ENCODE peak calls at places on chromosome 4, in six cellular contexts. P is NB4, O is fibroblast of lung, B is uterus, G is fibroblast of mammary gland, E is cardiac fibroblast. U is an unnamed sample.

GRCh38 chr4:4386296-4386735 is 586 bp upstream of the NSG1 start:
- DNase-seq in P (no peak), O (no peak), B (no peak), G (no peak), E (peak), U (no peak)

GRCh38 chr4:41696768-41697167 is 51.8 kb downstream of the PHOX2B start:
- DNase-seq in P (no peak), O (no peak), B (no peak), G (no peak), E (no peak), U (no peak)

GRCh38 chr4:116346750-116347149 is 738.6 kb downstream of the TRAM1L1 start:
- DNase-seq in P (no peak), O (no peak), B (no peak), G (no peak), E (no peak), U (no peak)

GRCh38 chr4:105348719-105349118 is 125.1 kb downstream of the PPA2 start:
- DNase-seq in P (no peak), O (no peak), B (no peak), G (no peak), E (no peak), U (no peak)

GRCh38 chr4:41360214-41360910 is 103.6 kb downstream of the UCHL1 start:
- DNase-seq in P (peak), O (peak), B (no peak), G (peak), E (peak), U (no peak)

GRCh38 chr4:17094209-17094608 is 195.8 kb upstream of the LDB2 start:
- DNase-seq in P (no peak), O (peak), B (no peak), G (no peak), E (peak), U (no peak)

GRCh38 chr4:106690487-106690886 is 321.9 kb upstream of the GIMD1 start:
- DNase-seq in P (peak), O (peak), B (no peak), G (peak), E (no peak), U (no peak)

GRCh38 chr4:169346840-169347239 is 76.1 kb upstream of the SH3RF1 start:
- DNase-seq in P (no peak), O (no peak), B (no peak), G (no peak), E (no peak), U (no peak)

GRCh38 chr4:55435136-55435535 is 39.4 kb downstream of the TMEM165 start:
- DNase-seq in P (no peak), O (peak), B (no peak), G (peak), E (peak), U (no peak)

GRCh38 chr4:26459756-26460530 is 30.3 kb downstream of the CCKAR start:
- DNase-seq in P (no peak), O (peak), B (no peak), G (peak), E (no peak), U (no peak)

GRCh38 chr4:182880387-182881356 is 36.5 kb downstream of the DCTD start:
- DNase-seq in P (no peak), O (peak), B (no peak), G (peak), E (peak), U (no peak)

GRCh38 chr4:7782783-7783182 is 156.9 kb downstream of the AFAP1 start:
- DNase-seq in P (no peak), O (peak), B (no peak), G (peak), E (no peak), U (no peak)

GRCh38 chr4:137610960-137611359 is 78.7 kb upstream of the PCDH18 start:
- DNase-seq in P (peak), O (peak), B (no peak), G (peak), E (peak), U (peak)

GRCh38 chr4:185017964-185018772 is at the start of gene HELT:
- DNase-seq in P (no peak), O (no peak), B (no peak), G (no peak), E (no peak), U (no peak)

GRCh38 chr4:185018834-185019450 is 652 bp downstream of the HELT start:
- DNase-seq in P (no peak), O (no peak), B (no peak), G (no peak), E (no peak), U (no peak)

GRCh38 chr4:185020293-185020808 is 2.1 kb downstream of the HELT start:
- DNase-seq in P (no peak), O (no peak), B (no peak), G (peak), E (no peak), U (no peak)

GRCh38 chr4:185020863-185021761 is 2.8 kb downstream of the HELT start:
- DNase-seq in P (no peak), O (no peak), B (no peak), G (no peak), E (no peak), U (no peak)

DNA sequence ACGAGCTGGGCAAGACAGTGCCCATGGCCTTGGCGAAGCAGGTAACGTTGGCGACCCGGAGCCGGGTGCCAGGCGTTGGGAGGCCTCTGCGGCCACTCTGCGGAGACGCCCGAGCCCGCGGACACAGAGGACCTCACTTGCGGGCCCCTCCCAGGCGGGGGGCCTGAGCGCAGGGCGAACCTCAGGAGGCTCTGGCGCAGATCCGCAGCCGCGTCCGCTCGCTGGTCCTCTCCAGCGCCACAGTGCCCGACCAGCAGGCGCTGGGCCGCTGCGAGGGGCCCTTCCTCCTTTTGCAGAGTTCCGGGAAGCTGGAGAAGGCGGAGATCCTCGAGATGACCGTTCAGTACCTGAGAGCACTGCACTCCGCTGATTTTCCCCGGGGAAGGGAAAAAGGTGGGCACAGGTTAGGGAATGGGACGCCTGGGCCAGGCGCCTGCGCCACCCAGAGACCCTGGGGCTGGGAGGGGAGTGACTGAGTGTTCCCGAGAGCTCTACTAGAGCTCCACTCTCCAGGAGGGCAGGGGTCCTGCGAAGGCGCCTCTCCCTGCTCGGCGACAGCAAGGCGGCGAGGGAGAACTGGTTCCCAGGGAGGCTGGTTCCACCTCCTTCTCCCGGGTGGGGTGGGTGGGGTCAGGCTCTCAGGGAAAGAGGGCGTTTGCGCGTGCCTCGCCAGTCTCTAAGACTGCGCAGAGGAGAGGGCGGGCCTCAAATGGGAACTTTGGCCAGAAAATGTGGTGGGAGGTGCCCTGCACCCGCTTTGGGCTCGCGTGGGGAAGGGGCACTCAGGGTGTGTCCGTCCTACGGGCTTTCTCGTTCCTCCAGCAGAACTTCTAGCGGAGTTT is 1.4 kb downstream of the HELT start:
- DNase-seq in P (no peak), O (no peak), B (no peak), G (no peak), E (no peak), U (no peak)
- H3K4me3 ChIP-seq in P (no peak), O (no peak), B (no peak), G (no peak), E (no peak), U (no peak)

GRCh38 chr4:158171456-158171790 is 1.4 kb downstream of the GASK1B start:
- DNase-seq in P (no peak), O (no peak), B (no peak), G (peak), E (no peak), U (no peak)

GRCh38 chr4:158172196-158172557 is 648 bp downstream of the GASK1B start:
- DNase-seq in P (no peak), O (peak), B (no peak), G (peak), E (peak), U (no peak)

GRCh38 chr4:158170691-158171455 is 2.0 kb downstream of the GASK1B start:
- DNase-seq in P (no peak), O (peak), B (peak), G (peak), E (peak), U (no peak)

GRCh38 chr4:158169931-158170690 is 2.7 kb downstream of the GASK1B start:
- DNase-seq in P (no peak), O (peak), B (no peak), G (peak), E (peak), U (no peak)

GRCh38 chr4:158172558-158173258 is at the start of gene GASK1B:
- DNase-seq in P (peak), O (peak), B (peak), G (peak), E (peak), U (peak)
- H3K4me3 ChIP-seq in P (no peak), O (peak), B (peak), G (peak), E (peak), U (peak)

DNA sequence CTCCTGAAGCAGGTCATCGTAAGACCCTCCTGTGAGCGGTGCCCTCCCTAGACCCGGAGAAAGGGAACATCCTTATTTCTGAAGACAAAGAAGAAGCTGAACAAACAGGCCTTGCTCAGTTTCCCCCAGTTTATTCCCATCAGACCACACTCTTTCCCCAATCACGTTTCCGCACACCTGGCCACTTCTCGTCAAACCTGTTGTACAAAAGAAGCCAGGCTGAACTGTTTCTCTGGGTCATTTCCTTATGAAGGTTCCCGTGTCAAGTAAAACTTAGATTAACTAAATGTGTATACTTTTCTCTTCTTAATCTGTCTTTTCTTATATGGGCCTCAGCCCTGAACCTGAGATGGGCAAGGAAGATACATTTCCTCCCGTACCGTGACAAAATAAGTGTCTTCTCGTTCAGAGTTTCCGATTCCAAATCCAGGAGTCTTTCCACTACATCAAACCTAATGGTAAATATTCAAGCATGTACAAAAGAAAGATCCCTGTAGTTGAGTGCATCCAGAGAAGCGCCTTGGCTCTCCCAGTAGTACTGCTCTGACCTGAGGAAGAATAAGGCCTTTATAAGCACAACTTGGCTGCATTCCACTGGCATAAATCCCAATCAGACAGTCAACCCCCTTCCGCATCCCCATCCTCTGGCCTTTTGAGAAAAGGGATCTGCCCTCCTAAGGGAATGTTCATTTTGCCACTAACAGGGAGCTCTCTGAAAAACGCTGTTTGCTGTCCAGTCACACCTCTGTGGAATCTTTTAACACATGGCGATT is 111.7 kb upstream of the ENPP6 start:
- DNase-seq in P (no peak), O (no peak), B (no peak), G (no peak), E (peak), U (no peak)
- H3K4me3 ChIP-seq in P (no peak), O (no peak), B (no peak), G (no peak), E (no peak), U (no peak)

GRCh38 chr4:67275179-67275750 is 270.0 kb downstream of the CENPC start:
- DNase-seq in P (no peak), O (no peak), B (no peak), G (no peak), E (no peak), U (no peak)
- H3K4me3 ChIP-seq in P (no peak), O (no peak), B (no peak), G (no peak), E (no peak), U (no peak)

DNA sequence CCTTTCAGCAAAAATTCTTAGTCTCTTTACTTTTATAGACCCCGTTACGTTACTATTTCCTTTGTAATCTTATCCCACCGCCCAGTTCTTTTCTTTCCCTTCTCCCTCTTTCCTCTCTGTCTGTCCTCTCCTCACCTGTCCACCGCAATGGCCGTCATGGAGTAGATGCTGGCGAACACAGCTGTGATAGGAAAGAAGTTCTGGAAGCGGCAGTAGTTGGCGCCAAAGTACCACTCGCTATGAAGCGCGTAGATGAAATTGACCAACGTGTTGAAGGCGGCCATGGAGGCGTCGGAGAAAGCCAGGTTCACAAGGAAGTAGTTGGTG is 829 bp downstream of the TACR3 start:
- DNase-seq in P (no peak), O (no peak), B (no peak), G (peak), E (no peak), U (no peak)
- H3K4me3 ChIP-seq in P (no peak), O (no peak), B (no peak), G (no peak), E (no peak), U (no peak)

DNA sequence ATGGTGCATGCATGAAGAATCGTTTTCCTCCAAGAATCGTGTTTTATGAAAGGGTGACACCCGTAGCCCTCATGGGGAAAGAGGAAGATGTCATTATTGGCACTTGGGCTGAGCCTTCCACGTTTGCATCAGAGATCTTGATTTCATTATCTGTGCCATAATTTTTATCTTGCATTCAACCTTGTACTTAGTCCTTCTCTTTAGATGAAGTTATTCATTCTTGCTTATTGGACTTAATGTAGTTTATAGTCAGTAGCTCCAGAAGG is 66.8 kb downstream of the GAB1 start:
- DNase-seq in P (no peak), O (no peak), B (no peak), G (no peak), E (no peak), U (no peak)
- H3K4me3 ChIP-seq in P (no peak), O (no peak), B (no peak), G (no peak), E (no peak), U (no peak)

DNA sequence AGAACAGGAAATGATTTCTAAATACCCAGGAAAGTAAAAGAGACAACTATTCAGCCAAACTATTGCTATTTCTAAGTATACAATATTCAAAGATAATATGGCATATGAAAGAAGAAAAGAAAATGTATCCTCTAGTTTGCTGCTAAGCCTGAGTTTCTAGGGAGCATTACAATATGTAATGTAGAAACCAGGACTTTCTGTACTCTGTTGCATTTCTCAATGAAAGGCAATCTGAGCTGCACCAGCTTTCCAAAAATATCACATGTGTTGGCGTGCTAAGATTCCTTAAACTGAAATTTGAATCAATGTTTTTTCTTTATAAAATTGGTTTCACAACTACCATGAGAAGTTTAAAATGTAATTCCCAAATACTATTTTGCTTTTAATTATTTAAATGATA is 129.6 kb downstream of the ANK2 start:
- DNase-seq in P (no peak), O (no peak), B (no peak), G (no peak), E (no peak), U (no peak)
- H3K4me3 ChIP-seq in P (no peak), O (no peak), B (no peak), G (no peak), E (no peak), U (no peak)

GRCh38 chr4:173507471-173508385 is 22.3 kb downstream of the HAND2 start:
- DNase-seq in P (no peak), O (no peak), B (peak), G (no peak), E (no peak), U (no peak)
- H3K4me3 ChIP-seq in P (no peak), O (no peak), B (no peak), G (no peak), E (no peak), U (no peak)

DNA sequence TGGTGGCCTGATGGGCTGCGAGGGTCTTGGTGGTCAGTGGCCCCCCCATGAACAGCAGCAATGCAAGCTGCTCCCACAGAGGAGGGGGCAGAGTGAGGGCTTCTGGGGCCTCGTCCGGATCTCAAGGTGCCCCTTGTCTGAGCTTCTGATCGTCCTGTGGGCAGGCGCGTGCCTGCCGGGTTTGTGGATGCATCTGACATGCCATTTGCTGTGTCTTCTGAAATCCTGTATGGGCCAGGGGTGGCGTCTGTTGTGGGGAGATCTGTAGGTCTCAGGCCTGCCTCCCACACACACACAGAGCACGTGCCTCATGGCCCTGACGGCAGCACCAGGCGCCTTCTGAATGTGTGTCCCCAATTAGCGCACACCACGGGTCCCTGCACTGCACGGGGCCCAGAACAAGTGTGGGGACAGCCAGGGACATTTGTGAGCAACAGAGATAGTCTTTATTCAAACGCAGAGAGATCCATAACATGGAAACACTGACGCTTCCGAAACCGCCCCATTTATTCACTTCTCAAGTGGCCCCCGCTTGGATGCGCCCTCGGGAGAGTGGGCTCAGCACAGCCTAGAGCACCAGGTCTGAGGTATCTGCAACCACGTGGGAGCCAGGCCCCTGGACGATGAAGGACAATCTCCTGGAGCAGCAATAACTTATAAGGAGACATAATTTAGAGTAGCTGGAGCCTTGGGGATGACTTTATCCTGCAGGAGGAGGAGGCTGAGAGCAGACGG is 5.7 kb downstream of the SPON2 start:
- DNase-seq in P (peak), O (no peak), B (no peak), G (peak), E (peak), U (no peak)
- H3K4me3 ChIP-seq in P (peak), O (no peak), B (no peak), G (no peak), E (no peak), U (peak)